ENCODE peak calls at places on chromosomes 6 and 20, in four cellular contexts. H is left colon; Y is body of pancreas; L is activated CD4-positive, CD25-positive, alpha-beta regulatory T cell treated with anti-CD3 and anti-CD28 coated beads, Interleukin-2, amount 50 U/mL, for 24 hours. G is an unnamed sample.

GRCh38 chr6:4212588-4212987 is 77.2 kb upstream of the ECI2 start:
- ATAC-seq in H (peak; percentile 63), Y (no peak), L (no peak), G (no peak)

GRCh38 chr6:44472250-44472945 is 84.9 kb downstream of the CDC5L start:
- ATAC-seq in H (no peak), Y (no peak), L (no peak), G (no peak)

GRCh38 chr20:22667198-22667597 is 82.8 kb upstream of the FOXA2 start:
- ATAC-seq in H (no peak), Y (no peak), L (no peak), G (no peak)

GRCh38 chr20:44309763-44310663 is 989 bp downstream of the FITM2 start:
- ATAC-seq in H (peak; percentile 55), Y (no peak), L (no peak), G (peak; percentile 4)

GRCh38 chr20:51412333-51412761 is 130.2 kb downstream of the NFATC2 start:
- ATAC-seq in H (no peak), Y (no peak), L (no peak), G (no peak)

GRCh38 chr6:157877149-157877548 is 54.1 kb downstream of the SNX9 start:
- ATAC-seq in H (no peak), Y (no peak), L (no peak), G (no peak)

GRCh38 chr20:36676701-36677421 is 30.9 kb upstream of the SLA2 start:
- ATAC-seq in H (no peak), Y (no peak), L (no peak), G (no peak)

GRCh38 chr20:53281557-53282117 is 309.5 kb downstream of the TSHZ2 start:
- ATAC-seq in H (no peak), Y (no peak), L (no peak), G (no peak)

GRCh38 chr6:33442283-33442682 is 12.1 kb upstream of the ZBTB9 start:
- ATAC-seq in H (no peak), Y (no peak), L (no peak), G (no peak)

GRCh38 chr6:121573466-121573865 is 138.0 kb downstream of the GJA1 start:
- ATAC-seq in H (no peak), Y (no peak), L (no peak), G (no peak)

GRCh38 chr6:43468240-43468639 is 9.1 kb upstream of the TJAP1 start:
- ATAC-seq in H (no peak), Y (no peak), L (no peak), G (no peak)

GRCh38 chr6:134665029-134665723 is 284.7 kb downstream of the ALDH8A1 start:
- ATAC-seq in H (peak; percentile 73), Y (no peak), L (no peak), G (no peak)